ENCODE peak calls at places on chromosomes 3 and 15, in eight cellular contexts. I, N, Q, G, M, T, F and K are unnamed samples.

GRCh38 chr15:34264070-34264469 is 39.3 kb downstream of the EMC4 start:
- DNase-seq in M (no peak), I (no peak), N (no peak), G (peak), T (no peak), Q (no peak), F (no peak), K (no peak)

GRCh38 chr3:20240154-20240883 is 54.3 kb upstream of the SGO1 start:
- DNase-seq in N (no peak), I (no peak), T (no peak), M (no peak), Q (no peak), G (no peak), F (no peak), K (no peak)

GRCh38 chr3:122993573-122993972 is 34.0 kb downstream of the SEMA5B start:
- DNase-seq in Q (no peak), M (no peak), T (no peak), F (no peak), G (no peak), I (peak), N (no peak), K (no peak)

GRCh38 chr3:42035816-42036482 is 55.2 kb upstream of the TRAK1 start:
- DNase-seq in G (no peak), T (no peak), M (no peak), F (no peak), I (no peak), N (no peak), Q (no peak), K (no peak)

GRCh38 chr3:127889461-127889863 is 25.6 kb upstream of the KBTBD12 start:
- DNase-seq in G (peak), Q (peak), N (no peak), T (no peak), M (no peak), F (no peak), I (no peak), K (no peak)

GRCh38 chr3:13235079-13235478 is 161.8 kb upstream of the IQSEC1 start:
- DNase-seq in Q (no peak), M (no peak), G (no peak), T (no peak), F (no peak), I (no peak), N (no peak), K (peak)

GRCh38 chr3:158696618-158697017 is 24.2 kb upstream of the LXN start:
- DNase-seq in M (no peak), F (no peak), Q (no peak), N (no peak), G (no peak), T (no peak), I (no peak), K (no peak)

GRCh38 chr15:44102675-44103254 is 92.3 kb downstream of the FRMD5 start:
- DNase-seq in N (no peak), M (no peak), T (no peak), Q (peak), G (peak), F (no peak), I (no peak), K (peak)

GRCh38 chr15:98948456-98948855 is 59.1 kb downstream of the PGPEP1L start:
- DNase-seq in N (no peak), M (no peak), F (no peak), G (no peak), T (no peak), Q (no peak), I (peak), K (peak)

GRCh38 chr3:129184396-129184656 is 630 bp upstream of the CNBP start:
- DNase-seq in G (peak), I (no peak), M (no peak), Q (no peak), F (no peak), N (no peak), T (peak), K (no peak)

GRCh38 chr15:62765916-62766315 is 276.6 kb upstream of the TPM1 start:
- DNase-seq in Q (no peak), I (no peak), T (no peak), G (no peak), N (no peak), M (no peak), F (no peak), K (no peak)

GRCh38 chr3:24253336-24253735 is 241.3 kb downstream of the THRB start:
- DNase-seq in I (no peak), F (no peak), T (no peak), G (no peak), Q (no peak), M (no peak), N (no peak), K (no peak)

GRCh38 chr3:159234306-159234705 is 432.5 kb downstream of the MFSD1 start:
- DNase-seq in N (no peak), I (no peak), F (no peak), Q (no peak), T (no peak), G (peak), M (no peak), K (no peak)

GRCh38 chr15:52392008-52392687 is 96.5 kb upstream of the MYO5C start:
- DNase-seq in Q (no peak), I (no peak), M (no peak), N (no peak), F (no peak), G (peak), T (no peak), K (peak)

GRCh38 chr15:81155375-81156218 is 21.5 kb downstream of the CFAP161 start:
- DNase-seq in G (peak), Q (peak), F (no peak), N (no peak), T (no peak), M (peak), I (peak), K (no peak)

GRCh38 chr15:22795206-22796063 is 9.0 kb downstream of the NIPA1 start:
- DNase-seq in M (no peak), F (no peak), I (no peak), Q (no peak), T (no peak), G (no peak), N (no peak), K (no peak)

GRCh38 chr15:88127477-88127799 is 129.1 kb downstream of the NTRK3 start:
- DNase-seq in Q (no peak), I (no peak), F (no peak), N (no peak), G (no peak), T (no peak), M (no peak), K (no peak)

GRCh38 chr3:127738192-127738840 is 65.6 kb downstream of the ABTB1 start:
- DNase-seq in M (no peak), N (no peak), I (peak), G (no peak), F (no peak), T (no peak), Q (no peak), K (peak)

GRCh38 chr3:46867550-46867898 is 4.3 kb upstream of the MYL3 start:
- DNase-seq in N (no peak), I (no peak), F (no peak), T (no peak), M (no peak), Q (peak), G (no peak), K (no peak)

GRCh38 chr3:149278911-149279310 is 54.5 kb downstream of the TM4SF18 start:
- DNase-seq in I (no peak), Q (no peak), N (no peak), G (no peak), M (no peak), T (no peak), F (no peak), K (no peak)

GRCh38 chr3:182516597-182517336 is 276.5 kb upstream of the ATP11B start:
- DNase-seq in I (no peak), M (no peak), T (no peak), F (no peak), Q (no peak), N (no peak), G (no peak), K (no peak)

GRCh38 chr3:71366991-71367604 is 216.4 kb downstream of the FOXP1 start:
- DNase-seq in G (no peak), N (no peak), I (no peak), M (no peak), Q (no peak), T (no peak), F (no peak), K (no peak)

GRCh38 chr15:28093761-28094535 is 5.2 kb downstream of the OCA2 start:
- DNase-seq in I (no peak), T (no peak), N (no peak), G (no peak), Q (no peak), M (no peak), F (no peak), K (no peak)

GRCh38 chr15:56866798-56867197 is 51.6 kb upstream of the TCF12 start:
- DNase-seq in I (no peak), G (no peak), Q (no peak), T (no peak), N (no peak), F (no peak), M (no peak), K (no peak)

GRCh38 chr3:101102678-101103296 is 109.6 kb upstream of the ABI3BP start:
- DNase-seq in N (no peak), Q (no peak), F (no peak), M (no peak), G (no peak), I (no peak), T (no peak), K (no peak)

GRCh38 chr3:177602601-177603136 is 405.4 kb upstream of the TBL1XR1 start:
- DNase-seq in I (no peak), N (no peak), Q (no peak), G (no peak), T (no peak), M (no peak), F (no peak), K (peak)

GRCh38 chr15:27582741-27583400 is 516.2 kb downstream of the OCA2 start:
- DNase-seq in T (no peak), M (no peak), Q (no peak), N (no peak), G (no peak), I (no peak), F (no peak), K (no peak)

GRCh38 chr3:153210116-153210515 is 48.1 kb downstream of the RAP2B start:
- DNase-seq in G (no peak), I (no peak), N (no peak), Q (no peak), T (peak), M (no peak), F (no peak), K (peak)

GRCh38 chr3:133588784-133589465 is 15.4 kb downstream of the CDV3 start:
- DNase-seq in F (no peak), M (no peak), I (no peak), Q (no peak), N (no peak), T (no peak), G (no peak), K (no peak)

GRCh38 chr3:127556565-127556964 is 34.0 kb downstream of the TPRA1 start:
- DNase-seq in N (no peak), T (no peak), Q (no peak), F (no peak), I (peak), M (no peak), G (no peak), K (no peak)

GRCh38 chr3:186180891-186181471 is 72.1 kb upstream of the ETV5 start:
- DNase-seq in F (no peak), I (no peak), G (no peak), T (no peak), M (no peak), Q (no peak), N (no peak), K (no peak)

GRCh38 chr3:126925411-126926171 is 57.3 kb upstream of the PLXNA1 start:
- DNase-seq in T (no peak), G (no peak), M (no peak), F (no peak), N (no peak), I (no peak), Q (no peak), K (no peak)

GRCh38 chr15:80934761-80935221 is 54.8 kb downstream of the MESD start:
- DNase-seq in Q (no peak), I (no peak), F (no peak), M (no peak), G (no peak), N (no peak), T (no peak), K (no peak)

GRCh38 chr3:55296781-55297180 is 190.3 kb downstream of the WNT5A start:
- DNase-seq in F (no peak), N (no peak), T (no peak), Q (no peak), M (no peak), G (no peak), I (no peak), K (no peak)

GRCh38 chr15:91926871-91927270 is 73.4 kb downstream of the SLCO3A1 start:
- DNase-seq in F (no peak), Q (no peak), I (no peak), T (no peak), M (peak), N (no peak), G (no peak), K (no peak)

GRCh38 chr3:52055537-52056351 is 627 bp downstream of the DUSP7 start:
- DNase-seq in T (peak), F (peak), N (no peak), Q (no peak), I (no peak), M (no peak), G (peak), K (peak)

GRCh38 chr3:119418091-119418512 is 45.3 kb downstream of the TMEM39A start:
- DNase-seq in G (no peak), T (no peak), Q (no peak), M (no peak), I (no peak), N (no peak), F (no peak), K (no peak)

GRCh38 chr3:81255463-81255862 is 506.0 kb downstream of the GBE1 start:
- DNase-seq in I (no peak), N (no peak), G (no peak), Q (no peak), T (no peak), M (no peak), F (no peak), K (no peak)